ENCODE peak calls at places on chromosomes 5 and 9, in seven cellular contexts. P, L, C, B, Y, I and O are unnamed samples.

GRCh38 chr9:11086561-11086960 is 473.8 kb upstream of the PTPRD start:
- DNase-seq in Y (no peak), P (no peak), I (no peak), B (no peak), L (no peak), C (no peak), O (no peak)

GRCh38 chr5:15425802-15426201 is 74.2 kb upstream of the FBXL7 start:
- DNase-seq in P (no peak), C (no peak), L (peak; percentile 16), I (no peak), B (no peak), Y (no peak), O (no peak)

GRCh38 chr9:73714294-73714693 is 562.6 kb downstream of the ANXA1 start:
- DNase-seq in Y (no peak), P (no peak), B (no peak), C (no peak), L (no peak), I (no peak), O (no peak)

GRCh38 chr9:13268469-13268868 is 11.0 kb downstream of the MPDZ start:
- DNase-seq in Y (peak; percentile 54), P (no peak), I (no peak), L (no peak), B (no peak), C (peak; percentile 29), O (no peak)

GRCh38 chr5:132385321-132386105 is 16.0 kb downstream of the SLC22A5 start:
- DNase-seq in P (peak; percentile 87), B (peak; percentile 52), I (peak; percentile 56), C (peak; percentile 34), Y (peak; percentile 71), L (no peak), O (peak; percentile 66)

GRCh38 chr5:181235689-181236366 is 7.9 kb downstream of the RACK1 start:
- DNase-seq in I (no peak), Y (no peak), L (no peak), B (no peak), P (no peak), C (no peak), O (no peak)

GRCh38 chr9:130118841-130119520 is 53.2 kb upstream of the NCS1 start:
- DNase-seq in L (no peak), P (peak; percentile 87), B (no peak), C (no peak), Y (no peak), I (peak; percentile 47), O (no peak)

GRCh38 chr5:113776168-113776567 is 262.7 kb downstream of the YTHDC2 start:
- DNase-seq in Y (no peak), P (no peak), L (no peak), B (no peak), C (no peak), I (no peak), O (no peak)

GRCh38 chr5:62938927-62939326 is 360.3 kb downstream of the LRRC70 start:
- DNase-seq in L (no peak), I (no peak), B (no peak), C (no peak), Y (no peak), P (no peak), O (no peak)

GRCh38 chr9:33230756-33231691 is 8.9 kb upstream of the SPINK4 start:
- DNase-seq in C (no peak), Y (no peak), L (no peak), P (no peak), B (no peak), I (no peak), O (no peak)

GRCh38 chr5:539469-540214 is 15.4 kb upstream of the SLC9A3 start:
- DNase-seq in B (no peak), L (no peak), I (peak; percentile 61), P (no peak), Y (no peak), C (no peak), O (peak; percentile 1)

GRCh38 chr5:35777358-35778087 is 79.2 kb upstream of the IL7R start:
- DNase-seq in Y (peak; percentile 76), C (peak; percentile 35), L (peak; percentile 88), P (peak; percentile 34), I (no peak), B (peak; percentile 74), O (peak; percentile 69)

GRCh38 chr9:7802666-7803065 is 3.1 kb upstream of the DMAC1 start:
- DNase-seq in C (no peak), B (no peak), I (no peak), P (no peak), Y (no peak), L (no peak), O (no peak)

GRCh38 chr5:135383803-135384495 is 15.1 kb downstream of the MACROH2A1 start:
- DNase-seq in Y (no peak), L (no peak), I (no peak), C (no peak), P (no peak), B (no peak), O (no peak)

GRCh38 chr5:128559300-128560297 is 21.6 kb upstream of the FBN2 start:
- DNase-seq in C (no peak), Y (peak; percentile 13), L (no peak), B (no peak), P (no peak), I (no peak), O (no peak)

GRCh38 chr9:121683652-121684051 is 32.2 kb downstream of the DAB2IP start:
- DNase-seq in Y (no peak), C (no peak), B (no peak), L (no peak), I (no peak), P (no peak), O (no peak)

GRCh38 chr5:133192716-133193115 is 140.9 kb downstream of the HSPA4 start:
- DNase-seq in I (no peak), P (no peak), Y (no peak), B (no peak), C (no peak), L (no peak), O (no peak)

GRCh38 chr9:110933350-110934001 is 104.8 kb downstream of the LPAR1 start:
- DNase-seq in Y (no peak), C (no peak), P (no peak), B (no peak), I (no peak), L (no peak), O (no peak)

GRCh38 chr5:59236996-59237395 is 654.1 kb downstream of the RAB3C start:
- DNase-seq in L (no peak), B (no peak), Y (no peak), P (no peak), I (no peak), C (no peak), O (no peak)

GRCh38 chr5:10059611-10060379 is 189.9 kb downstream of the ATPSCKMT start:
- DNase-seq in Y (peak; percentile 5), B (no peak), C (no peak), L (no peak), P (no peak), I (no peak), O (no peak)

GRCh38 chr5:10064546-10065215 is 185.0 kb downstream of the ATPSCKMT start:
- DNase-seq in B (no peak), Y (no peak), C (no peak), L (no peak), P (no peak), I (no peak), O (no peak)

GRCh38 chr5:10065428-10066000 is 184.2 kb downstream of the ATPSCKMT start:
- DNase-seq in C (no peak), Y (no peak), B (no peak), P (no peak), L (no peak), I (peak; percentile 72), O (no peak)

GRCh38 chr5:10069781-10070313 is 179.8 kb downstream of the ATPSCKMT start:
- DNase-seq in L (no peak), C (no peak), I (no peak), P (peak; percentile 29), Y (no peak), B (no peak), O (no peak)

DNA sequence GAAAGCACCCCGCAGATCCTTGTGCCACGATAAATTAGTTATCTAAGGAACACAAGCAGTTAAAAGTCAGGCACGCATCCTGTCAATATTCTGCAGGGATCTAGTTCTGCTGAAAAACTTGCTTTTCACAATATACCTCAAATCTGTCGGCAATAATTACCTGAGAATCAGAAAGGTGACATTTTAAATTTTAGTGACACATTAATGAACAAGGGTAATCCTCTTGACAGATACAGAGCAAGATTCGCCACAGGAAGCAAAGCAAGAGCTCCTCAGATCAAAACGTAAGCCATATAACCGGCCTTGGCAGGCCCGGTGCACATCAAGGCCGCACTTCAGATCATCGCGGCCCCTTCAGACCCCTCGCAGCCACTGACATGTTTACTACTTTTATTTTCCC is 185.7 kb downstream of the ATPSCKMT start:
- DNase-seq in Y (no peak), P (no peak), L (no peak), B (no peak), I (peak; percentile 22), C (no peak), O (no peak)
- TF ChIP-seq EP300 in Y (no peak), P (no peak), L (no peak), B (no peak), I (no peak), C (no peak), O (no peak)

GRCh38 chr5:78294250-78295034 is at the start of gene AP3B1:
- DNase-seq in Y (peak; percentile 99), B (peak; percentile 100), L (peak; percentile 98), C (peak; percentile 97), I (peak; percentile 97), P (peak; percentile 96), O (peak; percentile 99)
- TF ChIP-seq EP300 in Y (no peak), B (no peak), L (peak; percentile 95), C (peak; percentile 54), I (no peak), P (no peak), O (no peak)

DNA sequence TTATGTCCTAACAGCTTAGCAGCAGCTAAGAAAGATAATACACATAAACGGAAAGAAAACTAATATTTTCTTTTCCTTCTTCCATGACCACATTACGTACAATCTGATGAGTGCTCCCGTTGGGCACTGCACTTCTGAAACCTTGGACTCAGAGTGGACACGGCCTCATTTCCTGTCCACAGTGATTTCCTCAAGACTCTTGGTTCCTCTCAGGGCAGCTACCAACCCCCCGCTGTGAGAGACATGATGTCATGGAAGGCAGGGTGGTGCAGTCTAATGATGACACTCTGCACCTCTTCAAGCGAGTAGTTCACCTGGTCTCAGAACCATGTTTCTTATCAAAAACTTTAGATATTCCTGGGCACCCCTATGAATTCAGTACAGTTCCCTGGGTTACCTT is 68.7 kb upstream of the CTSL start:
- DNase-seq in L (no peak), I (no peak), B (no peak), Y (peak; percentile 18), P (no peak), C (no peak), O (no peak)
- TF ChIP-seq EP300 in L (peak; percentile 14), I (no peak), B (no peak), Y (no peak), P (no peak), C (no peak), O (no peak)

DNA sequence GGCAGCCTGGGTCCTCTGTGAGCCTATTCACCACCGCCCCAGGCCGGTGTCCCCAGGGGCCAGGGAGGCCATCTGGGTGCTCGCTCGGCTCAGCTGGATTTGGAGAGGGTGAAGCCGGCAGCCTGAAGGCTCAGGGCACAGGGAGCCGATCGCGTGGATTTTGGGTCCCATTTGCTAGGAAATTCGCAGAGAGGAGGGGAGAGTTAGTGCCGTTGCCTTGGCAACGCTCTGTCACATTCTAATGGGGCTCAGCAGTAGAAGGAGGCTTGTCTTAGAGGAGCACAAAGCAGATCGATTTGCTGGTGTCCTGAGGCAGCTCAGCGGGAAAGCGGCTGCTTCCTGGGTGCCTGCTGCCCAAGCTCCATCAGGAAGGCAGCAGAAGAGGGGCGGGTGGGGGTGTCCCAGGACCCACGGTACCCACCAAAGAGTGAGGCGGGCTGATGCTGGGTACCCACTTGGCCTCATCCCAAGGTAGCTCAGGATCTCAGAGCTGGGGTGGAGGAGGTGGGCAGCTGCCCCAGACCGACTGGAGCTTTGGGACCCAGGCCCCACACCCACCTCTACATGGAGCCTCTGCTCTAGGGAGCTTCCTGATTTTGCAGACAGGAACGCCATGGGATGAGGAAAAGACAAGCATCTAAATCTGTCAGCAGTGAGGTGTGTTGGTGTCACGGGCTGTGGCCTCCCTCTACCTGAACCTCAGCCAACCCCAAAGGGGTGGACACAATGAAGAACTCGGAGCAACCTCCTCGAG is 17.1 kb upstream of the OLFM1 start:
- DNase-seq in Y (no peak), P (peak; percentile 66), L (no peak), I (no peak), C (no peak), B (no peak), O (peak; percentile 1)
- TF ChIP-seq EP300 in Y (no peak), P (no peak), L (no peak), I (no peak), C (no peak), B (no peak), O (no peak)